ENCODE peak calls at places on chromosome 12, in ten cellular contexts. N is stimulated activated CD4-positive, alpha-beta T cell treated with anti-CD3 and anti-CD28 coated beads, Interleukin-1b, Interleukin-23, amount 100 ng/mL, for 48 hours; L is Right ventricle myocardium superior; I is CD4-positive, alpha-beta T cell; D is kidney epithelial cell; B is GM12892; J is neural crest cell; E is H9; H is epithelial cell of prostate; Q is head of caudate nucleus. V is an unnamed sample.

GRCh38 chr12:13170892-13171490 is 25.5 kb upstream of the EMP1 start:
- DNase-seq in N (no peak), L (no peak), I (no peak), D (no peak), B (no peak), J (no peak), E (no peak), H (no peak), Q (no peak), V (no peak)

GRCh38 chr12:132566551-132567131 is 43.7 kb downstream of the LRCOL1 start:
- DNase-seq in N (no peak), L (no peak), I (no peak), D (no peak), B (no peak), J (no peak), E (no peak), H (no peak), Q (peak; percentile 57), V (no peak)

GRCh38 chr12:74646831-74647230 is 109.2 kb downstream of the ATXN7L3B start:
- DNase-seq in N (no peak), L (no peak), I (no peak), D (no peak), B (no peak), J (no peak), E (no peak), H (no peak), Q (peak; percentile 25), V (no peak)

GRCh38 chr12:46948936-46949555 is 123.2 kb upstream of the SLC38A4 start:
- DNase-seq in N (no peak), L (no peak), I (no peak), D (no peak), B (no peak), J (no peak), E (no peak), H (no peak), Q (no peak), V (no peak)

GRCh38 chr12:94262228-94263010 is 114.0 kb downstream of the PLXNC1 start:
- DNase-seq in N (peak; percentile 75), L (peak; percentile 89), I (peak; percentile 72), D (peak; percentile 44), B (peak; percentile 50), J (no peak), E (no peak), H (no peak), Q (peak; percentile 68), V (peak; percentile 35)

GRCh38 chr12:24839268-24839791 is 109.6 kb downstream of the BCAT1 start:
- DNase-seq in N (peak; percentile 87), L (no peak), I (peak; percentile 2), D (no peak), B (peak; percentile 5), J (no peak), E (no peak), H (no peak), Q (no peak), V (no peak)

GRCh38 chr12:52836042-52836466 is 1.9 kb upstream of the KRT79 start:
- DNase-seq in N (peak; percentile 76), L (no peak), I (peak; percentile 45), D (no peak), B (no peak), J (no peak), E (peak; percentile 20), H (no peak), Q (no peak), V (no peak)

GRCh38 chr12:116018282-116018681 is 259.2 kb downstream of the MED13L start:
- DNase-seq in N (no peak), L (no peak), I (no peak), D (no peak), B (no peak), J (no peak), E (no peak), H (no peak), Q (no peak), V (no peak)

GRCh38 chr12:91414147-91414546 is 231.5 kb upstream of the DCN start:
- DNase-seq in N (no peak), L (no peak), I (no peak), D (no peak), B (no peak), J (no peak), E (no peak), H (no peak), Q (no peak), V (no peak)

GRCh38 chr12:88578821-88579518 is 1.3 kb downstream of the KITLG start:
- DNase-seq in N (no peak), L (no peak), I (no peak), D (no peak), B (no peak), J (peak; percentile 19), E (peak; percentile 64), H (no peak), Q (peak; percentile 31), V (no peak)

GRCh38 chr12:28905220-28905940 is 243.7 kb upstream of the FAR2 start:
- DNase-seq in N (no peak), L (no peak), I (no peak), D (no peak), B (no peak), J (no peak), E (no peak), H (no peak), Q (no peak), V (no peak)

GRCh38 chr12:49825360-49825970 is 2.7 kb downstream of the NCKAP5L start:
- DNase-seq in N (no peak), L (peak; percentile 70), I (no peak), D (no peak), B (no peak), J (no peak), E (no peak), H (no peak), Q (no peak), V (peak; percentile 57)

GRCh38 chr12:64714551-64714968 is 44.6 kb downstream of the GNS start:
- DNase-seq in N (no peak), L (no peak), I (peak; percentile 5), D (no peak), B (no peak), J (no peak), E (no peak), H (no peak), Q (peak; percentile 52), V (no peak)

GRCh38 chr12:124155711-124156110 is 139.2 kb upstream of the RFLNA start:
- DNase-seq in N (no peak), L (no peak), I (no peak), D (no peak), B (no peak), J (no peak), E (no peak), H (no peak), Q (no peak), V (no peak)

GRCh38 chr12:66636771-66637170 is 42.1 kb downstream of the GRIP1 start:
- DNase-seq in N (no peak), L (peak; percentile 56), I (no peak), D (no peak), B (no peak), J (no peak), E (no peak), H (no peak), Q (peak; percentile 79), V (no peak)

GRCh38 chr12:106907411-106907810 is 48.3 kb upstream of the TMEM263 start:
- DNase-seq in N (no peak), L (no peak), I (no peak), D (no peak), B (no peak), J (no peak), E (no peak), H (no peak), Q (no peak), V (no peak)

V was measured in AML-193.